ENCODE peak calls at places on chromosomes 2 and 18, in four cellular contexts. O, H, I and K are unnamed samples.
A peak's percentile ranks its signal among the peaks of the same experiment; 100 is the strongest.

GRCh38 chr2:207082619-207083018 is 83.1 kb downstream of the KLF7 start:
- DNase-seq in O (no peak), I (no peak), H (no peak), K (no peak)

GRCh38 chr2:164882276-164882675 is 40.7 kb upstream of the COBLL1 start:
- DNase-seq in H (no peak), O (no peak), I (no peak), K (no peak)

GRCh38 chr2:45069711-45070664 is 60.7 kb upstream of the SIX2 start:
- DNase-seq in O (no peak), H (no peak), I (peak; percentile 43), K (no peak)

GRCh38 chr2:88933980-88934379 is 242.5 kb downstream of the RPIA start:
- DNase-seq in H (no peak), O (no peak), I (no peak), K (no peak)

GRCh38 chr2:41912766-41913165 is 135.1 kb upstream of the PKDCC start:
- DNase-seq in H (no peak), I (no peak), O (no peak), K (no peak)

GRCh38 chr2:71746946-71747501 is 293.7 kb downstream of the DYSF start:
- DNase-seq in I (no peak), O (no peak), H (no peak), K (no peak)

GRCh38 chr2:146754606-146755005 is 1090.2 kb upstream of the ACVR2A start:
- DNase-seq in H (no peak), I (no peak), O (no peak), K (no peak)

GRCh38 chr2:231395188-231396057 is at the start of gene B3GNT7:
- DNase-seq in O (no peak), I (no peak), H (no peak), K (no peak)

GRCh38 chr2:121694398-121695178 is 42.1 kb downstream of the NIFK start:
- DNase-seq in O (no peak), I (no peak), H (no peak), K (no peak)

GRCh38 chr2:2148776-2149175 is 182.3 kb downstream of the MYT1L start:
- DNase-seq in H (no peak), O (no peak), I (no peak), K (no peak)

GRCh38 chr2:230975927-230976326 is 20.0 kb upstream of the SPATA3 start:
- DNase-seq in I (no peak), H (no peak), O (no peak), K (no peak)

GRCh38 chr18:43486462-43486861 is 209.2 kb upstream of the SYT4 start:
- DNase-seq in I (peak; percentile 24), H (no peak), O (no peak), K (no peak)

GRCh38 chr18:33495278-33495677 is 54.8 kb upstream of the CCDC178 start:
- DNase-seq in I (peak; percentile 28), H (no peak), O (no peak), K (no peak)

GRCh38 chr2:45836316-45836715 is 184.8 kb downstream of the PRKCE start:
- DNase-seq in I (no peak), O (no peak), H (no peak), K (no peak)

GRCh38 chr2:65031341-65032015 is 24.7 kb upstream of the CEP68 start:
- DNase-seq in H (no peak), O (no peak), I (no peak), K (no peak)

GRCh38 chr2:132701810-132702209 is 31.8 kb upstream of the LYPD1 start:
- DNase-seq in O (no peak), H (no peak), I (no peak), K (no peak)

GRCh38 chr2:27412419-27413152 is 3.2 kb upstream of the PPM1G start:
- DNase-seq in I (no peak), H (no peak), O (no peak), K (no peak)

GRCh38 chr18:62524443-62525200 is 1.8 kb downstream of the ZCCHC2 start:
- DNase-seq in I (peak; percentile 71), O (peak; percentile 59), H (no peak), K (no peak)

GRCh38 chr2:70124983-70125480 is 37.8 kb downstream of the PCBP1 start:
- DNase-seq in O (peak; percentile 63), I (peak; percentile 74), H (no peak), K (no peak)

GRCh38 chr2:163828760-163829159 is 93.0 kb upstream of the FIGN start:
- DNase-seq in H (no peak), O (no peak), I (no peak), K (no peak)

GRCh38 chr2:58289029-58289428 is 47.9 kb upstream of the FANCL start:
- DNase-seq in O (no peak), H (no peak), I (no peak), K (no peak)

GRCh38 chr2:151337643-151338042 is 19.7 kb upstream of the TNFAIP6 start:
- DNase-seq in H (peak; percentile 89), I (no peak), O (no peak), K (no peak)

GRCh38 chr18:54149078-54149697 is 75.3 kb downstream of the MBD2 start:
- DNase-seq in O (no peak), H (peak; percentile 72), I (no peak), K (peak; percentile 81)

GRCh38 chr2:120308038-120308910 is 37.7 kb upstream of the INHBB start:
- DNase-seq in O (no peak), I (no peak), H (no peak), K (no peak)

GRCh38 chr2:171210864-171211431 is 50.3 kb upstream of the TLK1 start:
- DNase-seq in H (no peak), I (no peak), O (peak; percentile 25), K (no peak)

GRCh38 chr2:241659150-241659739 is 21.8 kb downstream of the ATG4B start:
- DNase-seq in H (no peak), O (peak; percentile 34), I (peak; percentile 73), K (no peak)

GRCh38 chr18:13726972-13727331 is 479 bp downstream of the RNMT start:
- DNase-seq in O (peak; percentile 8), H (no peak), I (no peak), K (no peak)

GRCh38 chr2:160494243-160494642 is 636 bp upstream of the RBMS1 start:
- DNase-seq in H (no peak), O (no peak), I (no peak), K (no peak)

GRCh38 chr2:204681412-204681811 is 136.1 kb downstream of the PARD3B start:
- DNase-seq in O (no peak), H (no peak), I (no peak), K (no peak)

GRCh38 chr2:205731521-205731965 is 49.2 kb downstream of the NRP2 start:
- DNase-seq in I (no peak), O (no peak), H (peak; percentile 92), K (no peak)

GRCh38 chr2:45263147-45263546 is 253.9 kb upstream of the SIX2 start:
- DNase-seq in O (no peak), I (no peak), H (no peak), K (no peak)

GRCh38 chr18:26056291-26056690 is 34.1 kb downstream of the SS18 start:
- DNase-seq in I (no peak), H (no peak), O (no peak), K (no peak)

GRCh38 chr2:205218056-205218455 is 464.2 kb upstream of the NRP2 start:
- DNase-seq in H (no peak), O (no peak), I (no peak), K (no peak)

GRCh38 chr18:46148810-46149209 is 44.6 kb downstream of the HAUS1 start:
- DNase-seq in O (no peak), H (peak; percentile 11), I (peak; percentile 46), K (no peak)

DNA sequence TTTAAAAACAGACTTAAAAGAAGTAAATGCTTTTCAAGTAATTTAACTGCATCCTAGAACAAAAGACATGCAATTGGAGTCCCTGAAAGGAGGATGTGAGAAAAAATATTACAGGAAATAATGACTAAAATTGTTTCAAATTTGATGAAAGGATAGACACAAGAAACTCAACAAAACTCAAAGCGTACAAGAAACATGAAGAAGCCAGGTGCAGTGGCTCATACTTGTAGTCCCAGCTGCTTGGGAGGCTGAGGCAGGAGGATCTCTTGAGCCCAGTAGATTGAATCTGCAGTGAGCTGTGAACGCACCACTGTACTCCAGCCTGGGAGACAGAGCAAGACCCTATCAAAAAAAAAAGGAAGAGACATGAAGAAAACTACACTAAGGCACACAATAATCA is 118.1 kb upstream of the SLC39A10 start:
- DNase-seq in O (no peak), I (no peak), H (no peak), K (no peak)
- TF ChIP-seq CTCF in O (no peak), I (no peak), H (no peak), K (no peak)

GRCh38 chr2:19347619-19348562 is 10.5 kb downstream of the OSR1 start:
- DNase-seq in I (peak; percentile 92), H (peak; percentile 87), O (peak; percentile 98), K (peak; percentile 69)
- TF ChIP-seq CTCF in I (peak; percentile 16), H (no peak), O (no peak), K (no peak)

GRCh38 chr2:28661589-28662001 is 90.0 kb upstream of the PPP1CB start:
- DNase-seq in H (no peak), I (no peak), O (no peak), K (peak; percentile 26)

GRCh38 chr2:28662044-28662443 is 89.6 kb upstream of the PPP1CB start:
- DNase-seq in O (no peak), H (no peak), I (no peak), K (no peak)

GRCh38 chr2:28664120-28664842 is 87.3 kb upstream of the PPP1CB start:
- DNase-seq in O (no peak), I (no peak), H (no peak), K (no peak)

GRCh38 chr2:28662468-28663095 is 89.0 kb upstream of the PPP1CB start:
- DNase-seq in I (no peak), O (no peak), H (no peak), K (no peak)

GRCh38 chr2:28663359-28663758 is 88.3 kb upstream of the PPP1CB start:
- DNase-seq in O (no peak), H (no peak), I (no peak), K (no peak)
- TF ChIP-seq CTCF in O (no peak), H (peak; percentile 55), I (no peak), K (peak; percentile 59)

GRCh38 chr2:131029812-131030211 is 63.4 kb downstream of the FAM168B start:
- DNase-seq in H (no peak), I (no peak), O (no peak), K (no peak)

GRCh38 chr2:131030478-131030971 is 62.7 kb downstream of the FAM168B start:
- DNase-seq in I (no peak), O (no peak), H (no peak), K (no peak)

GRCh38 chr2:131027566-131028528 is 65.4 kb downstream of the FAM168B start:
- DNase-seq in O (no peak), H (no peak), I (no peak), K (no peak)

GRCh38 chr2:131023758-131024157 is 69.5 kb downstream of the FAM168B start:
- DNase-seq in O (no peak), I (no peak), H (no peak), K (no peak)

GRCh38 chr2:131026914-131027313 is 66.3 kb downstream of the FAM168B start:
- DNase-seq in H (no peak), O (no peak), I (no peak), K (no peak)
- TF ChIP-seq CTCF in H (no peak), O (no peak), I (no peak), K (no peak)

GRCh38 chr2:117536139-117536538 is 278.4 kb upstream of the DDX18 start:
- DNase-seq in H (no peak), I (no peak), O (no peak), K (no peak)
- TF ChIP-seq CTCF in H (no peak), I (no peak), O (no peak), K (no peak)